ENCODE peak calls at places on chromosomes 5 and 9, in eight cellular contexts. One of them, this sample, is unnamed.

GRCh38 chr5:1555011-1555807 is 31.4 kb upstream of the LPCAT1 start:
- DNase-seq in GM10248: peak; percentile 26
- DNase-seq in H7: no peak
- DNase-seq in foreskin keratinocyte: no peak
- DNase-seq in AG09309: peak; percentile 59
- DNase-seq in KBM-7: no peak
- DNase-seq in renal cortical epithelial cell: peak; percentile 99
- DNase-seq in NCI-H510A: peak; percentile 95
- DNase-seq in this sample: peak; percentile 68

GRCh38 chr9:134381671-134382505 is 55.6 kb downstream of the RXRA start:
- DNase-seq in H7: peak; percentile 67
- DNase-seq in renal cortical epithelial cell: no peak
- DNase-seq in GM10248: peak; percentile 67
- DNase-seq in foreskin keratinocyte: no peak
- DNase-seq in KBM-7: peak; percentile 81
- DNase-seq in AG09309: no peak
- DNase-seq in NCI-H510A: no peak
- DNase-seq in this sample: no peak

GRCh38 chr9:27679338-27679737 is 106.1 kb upstream of the C9orf72 start:
- DNase-seq in NCI-H510A: no peak
- DNase-seq in renal cortical epithelial cell: no peak
- DNase-seq in foreskin keratinocyte: no peak
- DNase-seq in GM10248: no peak
- DNase-seq in KBM-7: no peak
- DNase-seq in H7: no peak
- DNase-seq in AG09309: no peak
- DNase-seq in this sample: no peak

GRCh38 chr5:173451651-173452050 is 123.4 kb upstream of the STC2 start:
- DNase-seq in AG09309: no peak
- DNase-seq in GM10248: no peak
- DNase-seq in NCI-H510A: no peak
- DNase-seq in renal cortical epithelial cell: no peak
- DNase-seq in KBM-7: no peak
- DNase-seq in H7: no peak
- DNase-seq in foreskin keratinocyte: no peak
- DNase-seq in this sample: no peak

GRCh38 chr5:169557838-169558237 is 25.7 kb upstream of the SPDL1 start:
- DNase-seq in foreskin keratinocyte: no peak
- DNase-seq in renal cortical epithelial cell: no peak
- DNase-seq in NCI-H510A: no peak
- DNase-seq in H7: no peak
- DNase-seq in AG09309: no peak
- DNase-seq in GM10248: no peak
- DNase-seq in KBM-7: no peak
- DNase-seq in this sample: no peak

GRCh38 chr9:69139596-69139995 is 34.5 kb upstream of the TJP2 start:
- DNase-seq in renal cortical epithelial cell: no peak
- DNase-seq in foreskin keratinocyte: no peak
- DNase-seq in H7: no peak
- DNase-seq in GM10248: no peak
- DNase-seq in KBM-7: no peak
- DNase-seq in AG09309: no peak
- DNase-seq in NCI-H510A: no peak
- DNase-seq in this sample: no peak

GRCh38 chr5:177124486-177124991 is 9.0 kb upstream of the NSD1 start:
- DNase-seq in foreskin keratinocyte: no peak
- DNase-seq in H7: peak; percentile 89
- DNase-seq in AG09309: no peak
- DNase-seq in GM10248: peak; percentile 54
- DNase-seq in NCI-H510A: no peak
- DNase-seq in renal cortical epithelial cell: no peak
- DNase-seq in KBM-7: no peak
- DNase-seq in this sample: peak; percentile 54

GRCh38 chr5:5398046-5398445 is 24.4 kb upstream of the ICE1 start:
- DNase-seq in H7: no peak
- DNase-seq in renal cortical epithelial cell: peak; percentile 39
- DNase-seq in KBM-7: no peak
- DNase-seq in GM10248: no peak
- DNase-seq in NCI-H510A: no peak
- DNase-seq in AG09309: no peak
- DNase-seq in foreskin keratinocyte: no peak
- DNase-seq in this sample: no peak

GRCh38 chr5:168721354-168721753 is 142.2 kb upstream of the PANK3 start:
- DNase-seq in H7: no peak
- DNase-seq in AG09309: no peak
- DNase-seq in KBM-7: no peak
- DNase-seq in NCI-H510A: no peak
- DNase-seq in foreskin keratinocyte: no peak
- DNase-seq in renal cortical epithelial cell: no peak
- DNase-seq in GM10248: no peak
- DNase-seq in this sample: no peak

GRCh38 chr5:35478856-35479682 is 138.6 kb upstream of the SPEF2 start:
- DNase-seq in H7: no peak
- DNase-seq in GM10248: no peak
- DNase-seq in renal cortical epithelial cell: peak; percentile 81
- DNase-seq in NCI-H510A: no peak
- DNase-seq in foreskin keratinocyte: peak; percentile 24
- DNase-seq in KBM-7: peak; percentile 25
- DNase-seq in AG09309: no peak
- DNase-seq in this sample: peak; percentile 50

GRCh38 chr9:133273819-133274218 is 1.2 kb downstream of the ABO start:
- DNase-seq in GM10248: no peak
- DNase-seq in renal cortical epithelial cell: no peak
- DNase-seq in foreskin keratinocyte: no peak
- DNase-seq in AG09309: no peak
- DNase-seq in NCI-H510A: no peak
- DNase-seq in H7: no peak
- DNase-seq in KBM-7: no peak
- DNase-seq in this sample: no peak

GRCh38 chr5:73763300-73764032 is 137.5 kb downstream of the ARHGEF28 start:
- DNase-seq in KBM-7: no peak
- DNase-seq in NCI-H510A: no peak
- DNase-seq in H7: no peak
- DNase-seq in AG09309: peak; percentile 13
- DNase-seq in renal cortical epithelial cell: no peak
- DNase-seq in GM10248: no peak
- DNase-seq in foreskin keratinocyte: no peak
- DNase-seq in this sample: no peak

GRCh38 chr5:92565673-92566072 is 1015.3 kb downstream of the NR2F1-AS1 start:
- DNase-seq in AG09309: no peak
- DNase-seq in NCI-H510A: no peak
- DNase-seq in GM10248: no peak
- DNase-seq in renal cortical epithelial cell: no peak
- DNase-seq in KBM-7: no peak
- DNase-seq in foreskin keratinocyte: no peak
- DNase-seq in H7: no peak
- DNase-seq in this sample: no peak

GRCh38 chr9:129619787-129620668 is 873 bp downstream of the C9orf50 start:
- DNase-seq in AG09309: no peak
- DNase-seq in NCI-H510A: no peak
- DNase-seq in foreskin keratinocyte: no peak
- DNase-seq in KBM-7: no peak
- DNase-seq in renal cortical epithelial cell: no peak
- DNase-seq in H7: peak; percentile 86
- DNase-seq in GM10248: no peak
- DNase-seq in this sample: peak; percentile 31

GRCh38 chr9:133126697-133127339 is 5.8 kb upstream of the RALGDS start:
- DNase-seq in NCI-H510A: no peak
- DNase-seq in KBM-7: no peak
- DNase-seq in H7: peak; percentile 61
- DNase-seq in renal cortical epithelial cell: no peak
- DNase-seq in AG09309: no peak
- DNase-seq in GM10248: no peak
- DNase-seq in foreskin keratinocyte: no peak
- DNase-seq in this sample: no peak

GRCh38 chr5:173786296-173787187 is 101.6 kb upstream of the CPEB4 start:
- DNase-seq in AG09309: no peak
- DNase-seq in renal cortical epithelial cell: no peak
- DNase-seq in GM10248: peak; percentile 67
- DNase-seq in NCI-H510A: no peak
- DNase-seq in H7: peak; percentile 55
- DNase-seq in KBM-7: no peak
- DNase-seq in foreskin keratinocyte: no peak
- DNase-seq in this sample: no peak

GRCh38 chr9:88773627-88774244 is 217.5 kb upstream of the S1PR3 start:
- DNase-seq in NCI-H510A: no peak
- DNase-seq in KBM-7: no peak
- DNase-seq in renal cortical epithelial cell: no peak
- DNase-seq in H7: no peak
- DNase-seq in GM10248: no peak
- DNase-seq in foreskin keratinocyte: no peak
- DNase-seq in AG09309: no peak
- DNase-seq in this sample: no peak

GRCh38 chr9:76701441-76702031 is 62.7 kb upstream of the PCA3 start:
- DNase-seq in KBM-7: no peak
- DNase-seq in renal cortical epithelial cell: peak; percentile 30
- DNase-seq in GM10248: no peak
- DNase-seq in AG09309: no peak
- DNase-seq in H7: no peak
- DNase-seq in NCI-H510A: no peak
- DNase-seq in foreskin keratinocyte: no peak
- DNase-seq in this sample: no peak

GRCh38 chr5:36728697-36729543 is 122.5 kb downstream of the SLC1A3 start:
- DNase-seq in KBM-7: peak; percentile 70
- DNase-seq in foreskin keratinocyte: no peak
- DNase-seq in GM10248: peak; percentile 62
- DNase-seq in renal cortical epithelial cell: peak; percentile 77
- DNase-seq in H7: peak; percentile 60
- DNase-seq in AG09309: no peak
- DNase-seq in NCI-H510A: no peak
- DNase-seq in this sample: peak; percentile 71